ENCODE peak calls at places on chromosome 11, in four cellular contexts. One of them, this sample, is unnamed.

GRCh38 chr11:24502425-24502824 is 5.6 kb downstream of the LUZP2 start:
- DNase-seq in HCT116: no peak
- DNase-seq in SK-N-SH: no peak
- DNase-seq in HepG2: no peak
- DNase-seq in this sample: no peak

GRCh38 chr11:96186806-96187205 is 156.2 kb downstream of the MAML2 start:
- DNase-seq in HCT116: no peak
- DNase-seq in SK-N-SH: no peak
- DNase-seq in HepG2: no peak
- DNase-seq in this sample: no peak

GRCh38 chr11:69386594-69387408 is 92.8 kb downstream of the MYEOV start:
- DNase-seq in HCT116: no peak
- DNase-seq in SK-N-SH: no peak
- DNase-seq in HepG2: no peak
- DNase-seq in this sample: no peak

GRCh38 chr11:31810779-31811647 is at the start of gene PAX6:
- DNase-seq in HCT116: peak
- DNase-seq in SK-N-SH: peak
- DNase-seq in HepG2: peak
- DNase-seq in this sample: peak

GRCh38 chr11:84588131-84588829 is 1038.9 kb downstream of the DLG2 start:
- DNase-seq in HCT116: no peak
- DNase-seq in SK-N-SH: no peak
- DNase-seq in HepG2: no peak
- DNase-seq in this sample: no peak

GRCh38 chr11:114147389-114148382 is 88.2 kb downstream of the ZBTB16 start:
- DNase-seq in HCT116: no peak
- DNase-seq in SK-N-SH: no peak
- DNase-seq in HepG2: no peak
- DNase-seq in this sample: peak

GRCh38 chr11:132576706-132577105 is 955.6 kb downstream of the OPCML start:
- DNase-seq in HCT116: no peak
- DNase-seq in SK-N-SH: no peak
- DNase-seq in HepG2: no peak
- DNase-seq in this sample: no peak

GRCh38 chr11:23233075-23233474 is 372.8 kb upstream of the CCDC179 start:
- DNase-seq in HCT116: no peak
- DNase-seq in SK-N-SH: no peak
- DNase-seq in HepG2: no peak
- DNase-seq in this sample: no peak

GRCh38 chr11:14118047-14118446 is 155.5 kb downstream of the SPON1 start:
- DNase-seq in HCT116: no peak
- DNase-seq in SK-N-SH: no peak
- DNase-seq in HepG2: no peak
- DNase-seq in this sample: no peak

GRCh38 chr11:71206186-71206585 is 46.2 kb downstream of the SHANK2 start:
- DNase-seq in HCT116: no peak
- DNase-seq in SK-N-SH: no peak
- DNase-seq in HepG2: no peak
- DNase-seq in this sample: no peak

GRCh38 chr11:47599821-47600377 is 5.7 kb upstream of the C1QTNF4 start:
- DNase-seq in HCT116: no peak
- DNase-seq in SK-N-SH: no peak
- DNase-seq in HepG2: no peak
- DNase-seq in this sample: no peak
- TF ChIP-seq ZBTB33 in HCT116: no peak
- TF ChIP-seq ZBTB33 in SK-N-SH: no peak
- TF ChIP-seq ZBTB33 in HepG2: no peak
- TF ChIP-seq ZBTB33 in this sample: no peak

DNA sequence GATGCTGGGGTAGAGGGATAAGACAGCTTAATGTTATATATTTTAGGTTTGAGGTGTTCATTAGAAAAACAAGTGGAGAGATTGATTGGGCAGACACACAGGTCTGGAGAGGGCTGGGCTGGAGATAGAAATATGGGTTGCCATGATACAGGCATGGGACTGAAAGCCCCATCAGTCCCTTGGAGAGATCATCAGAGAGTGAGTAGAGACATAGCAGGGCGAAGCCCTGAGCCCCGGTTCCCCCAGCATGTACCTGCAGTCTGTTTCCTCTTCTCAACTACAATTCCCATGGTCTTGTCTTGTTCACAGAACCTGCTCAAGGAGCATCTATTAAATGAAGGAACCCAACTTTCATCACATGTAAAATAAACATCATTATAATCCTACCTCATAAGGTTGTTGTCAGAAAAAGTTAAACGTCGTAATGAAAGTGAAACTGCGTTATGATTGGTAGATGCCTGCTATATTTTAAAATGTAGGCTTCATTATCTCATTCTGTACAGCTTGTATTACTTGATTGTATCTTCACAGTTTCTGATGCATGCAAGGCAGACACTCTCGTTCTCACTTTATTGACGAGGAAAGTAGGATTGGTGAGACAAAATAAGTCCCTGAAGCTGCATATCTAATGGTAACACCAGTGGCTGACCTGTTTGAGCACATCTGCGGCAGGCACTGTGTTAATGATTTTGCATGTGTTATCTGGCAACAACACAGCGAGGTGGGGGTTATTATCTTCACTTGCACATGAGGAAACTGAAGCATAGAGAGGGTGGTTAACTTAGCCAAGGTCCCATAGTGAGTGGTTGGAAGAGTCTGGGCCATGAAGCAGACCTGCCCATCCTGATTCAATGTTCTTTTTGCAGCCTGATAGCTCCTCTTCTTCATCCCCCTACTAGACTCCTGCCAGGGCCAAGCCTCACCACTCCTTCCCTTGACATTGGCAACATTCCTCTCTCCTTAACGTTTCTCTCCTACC is 63.5 kb downstream of the ENDOD1 start:
- DNase-seq in HCT116: no peak
- DNase-seq in SK-N-SH: no peak
- DNase-seq in HepG2: no peak
- DNase-seq in this sample: peak
- TF ChIP-seq ZBTB33 in HCT116: no peak
- TF ChIP-seq ZBTB33 in SK-N-SH: no peak
- TF ChIP-seq ZBTB33 in HepG2: no peak
- TF ChIP-seq ZBTB33 in this sample: peak

GRCh38 chr11:7675640-7676039 is 2.3 kb upstream of the CYB5R2 start:
- DNase-seq in HCT116: no peak
- DNase-seq in SK-N-SH: no peak
- DNase-seq in HepG2: no peak
- DNase-seq in this sample: no peak

GRCh38 chr11:7673724-7674434 is 579 bp upstream of the CYB5R2 start:
- DNase-seq in HCT116: peak
- DNase-seq in SK-N-SH: peak
- DNase-seq in HepG2: no peak
- DNase-seq in this sample: peak

GRCh38 chr11:7672960-7673723 is at the start of gene CYB5R2:
- DNase-seq in HCT116: peak
- DNase-seq in SK-N-SH: peak
- DNase-seq in HepG2: no peak
- DNase-seq in this sample: peak

GRCh38 chr11:7677801-7678201 is 4.5 kb upstream of the CYB5R2 start:
- DNase-seq in HCT116: no peak
- DNase-seq in SK-N-SH: no peak
- DNase-seq in HepG2: no peak
- DNase-seq in this sample: no peak

DNA sequence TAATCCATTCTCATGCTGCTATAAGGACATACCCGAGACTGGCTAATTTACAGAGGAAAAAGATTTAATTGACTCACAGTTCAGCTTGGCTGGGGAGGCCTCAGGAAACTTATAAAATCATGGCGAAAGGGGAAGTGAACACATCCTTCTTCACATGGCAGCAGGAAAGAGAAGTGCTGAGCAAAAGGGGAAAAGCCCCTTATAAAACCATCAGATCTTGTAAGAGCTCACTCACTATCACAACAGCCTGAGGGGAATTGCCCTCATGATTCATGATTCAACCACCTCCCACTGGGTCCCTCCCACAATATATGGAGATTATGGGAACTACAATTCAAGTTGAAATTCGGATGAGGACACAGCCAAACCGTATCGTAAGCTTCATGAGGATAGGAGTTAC is 3.8 kb upstream of the CYB5R2 start:
- DNase-seq in HCT116: no peak
- DNase-seq in SK-N-SH: no peak
- DNase-seq in HepG2: no peak
- DNase-seq in this sample: no peak
- TF ChIP-seq ZBTB33 in HCT116: no peak
- TF ChIP-seq ZBTB33 in SK-N-SH: no peak
- TF ChIP-seq ZBTB33 in HepG2: no peak
- TF ChIP-seq ZBTB33 in this sample: no peak

GRCh38 chr11:119376197-119376847 is 5.2 kb downstream of the USP2 start:
- DNase-seq in HCT116: no peak
- DNase-seq in SK-N-SH: peak
- DNase-seq in HepG2: peak
- DNase-seq in this sample: no peak
- TF ChIP-seq ZBTB33 in HCT116: no peak
- TF ChIP-seq ZBTB33 in SK-N-SH: no peak
- TF ChIP-seq ZBTB33 in HepG2: peak
- TF ChIP-seq ZBTB33 in this sample: no peak

GRCh38 chr11:35427158-35427557 is 7.8 kb upstream of the SLC1A2 start:
- DNase-seq in HCT116: no peak
- DNase-seq in SK-N-SH: no peak
- DNase-seq in HepG2: no peak
- DNase-seq in this sample: no peak
- TF ChIP-seq ZBTB33 in HCT116: no peak
- TF ChIP-seq ZBTB33 in SK-N-SH: no peak
- TF ChIP-seq ZBTB33 in HepG2: no peak
- TF ChIP-seq ZBTB33 in this sample: no peak

DNA sequence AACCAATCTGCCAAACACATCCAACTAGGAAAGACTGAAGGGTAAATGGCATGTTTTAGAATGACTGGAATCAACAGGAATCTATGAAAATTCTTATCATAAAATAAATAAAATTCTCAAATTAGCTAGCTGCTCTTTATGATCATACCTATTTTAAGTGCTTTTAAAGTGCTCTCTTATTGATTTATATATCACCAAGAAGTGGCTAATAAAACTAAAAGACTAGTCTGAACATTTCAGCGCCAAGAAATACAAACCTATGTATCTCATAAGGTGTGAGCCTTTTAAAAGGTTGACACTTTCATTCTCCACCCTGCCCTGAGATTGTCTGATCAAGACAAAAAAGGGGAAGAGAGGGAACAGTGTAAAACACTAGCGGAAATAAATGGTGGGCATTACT is 136.8 kb upstream of the ARHGAP42 start:
- DNase-seq in HCT116: no peak
- DNase-seq in SK-N-SH: no peak
- DNase-seq in HepG2: no peak
- DNase-seq in this sample: no peak
- TF ChIP-seq ZBTB33 in HCT116: no peak
- TF ChIP-seq ZBTB33 in SK-N-SH: no peak
- TF ChIP-seq ZBTB33 in HepG2: no peak
- TF ChIP-seq ZBTB33 in this sample: no peak

GRCh38 chr11:128039140-128040021 is 548.0 kb downstream of the ETS1 start:
- DNase-seq in HCT116: no peak
- DNase-seq in SK-N-SH: no peak
- DNase-seq in HepG2: no peak
- DNase-seq in this sample: no peak
- TF ChIP-seq ZBTB33 in HCT116: no peak
- TF ChIP-seq ZBTB33 in SK-N-SH: peak
- TF ChIP-seq ZBTB33 in HepG2: no peak
- TF ChIP-seq ZBTB33 in this sample: no peak

This sample was measured in K562.